ENCODE peak calls at places on chromosomes 7 and 10, in ten cellular contexts. X, J, V, I, T, G, Y, N, A and D are unnamed samples.

GRCh38 chr10:116961305-116962251 is 43.4 kb downstream of the SHTN1 start:
- DNase-seq in X (no peak), J (no peak), V (no peak), I (no peak), T (no peak), G (no peak), Y (no peak), N (no peak), A (no peak), D (no peak)

GRCh38 chr7:144584741-144585140 is 181.2 kb upstream of the NOBOX start:
- DNase-seq in X (no peak), J (no peak), V (no peak), I (no peak), T (no peak), G (no peak), Y (no peak), N (no peak), A (no peak), D (no peak)

GRCh38 chr7:33757563-33758165 is 147.7 kb upstream of the BMPER start:
- DNase-seq in X (peak), J (peak), V (peak), I (peak), T (no peak), G (no peak), Y (peak), N (no peak), A (no peak), D (peak)

GRCh38 chr7:5296015-5296621 is 13.4 kb downstream of the SLC29A4 start:
- DNase-seq in X (no peak), J (no peak), V (no peak), I (no peak), T (no peak), G (no peak), Y (no peak), N (peak), A (no peak), D (no peak)

GRCh38 chr7:144255471-144255897 is 9.1 kb downstream of the OR2A7 start:
- DNase-seq in X (peak), J (no peak), V (no peak), I (no peak), T (no peak), G (no peak), Y (no peak), N (no peak), A (no peak), D (no peak)

GRCh38 chr10:95201736-95202135 is 7.7 kb downstream of the ACSM6 start:
- DNase-seq in X (no peak), J (no peak), V (no peak), I (peak), T (no peak), G (no peak), Y (no peak), N (no peak), A (no peak), D (no peak)

GRCh38 chr7:98848918-98849317 is 20.9 kb downstream of the TMEM130 start:
- DNase-seq in X (no peak), J (no peak), V (no peak), I (no peak), T (no peak), G (no peak), Y (no peak), N (no peak), A (no peak), D (no peak)

GRCh38 chr10:97002670-97003069 is 170.6 kb downstream of the LCOR start:
- DNase-seq in X (no peak), J (no peak), V (no peak), I (no peak), T (peak), G (no peak), Y (no peak), N (no peak), A (no peak), D (no peak)

GRCh38 chr7:50608196-50608906 is 43.1 kb upstream of the DDC start:
- DNase-seq in X (peak), J (no peak), V (no peak), I (no peak), T (no peak), G (no peak), Y (no peak), N (peak), A (no peak), D (peak)

GRCh38 chr7:97772034-97772891 is 40.4 kb downstream of the TAC1 start:
- DNase-seq in X (no peak), J (no peak), V (no peak), I (no peak), T (no peak), G (no peak), Y (no peak), N (no peak), A (no peak), D (no peak)

GRCh38 chr7:117686311-117686935 is 186.8 kb downstream of the CTTNBP2 start:
- DNase-seq in X (no peak), J (no peak), V (no peak), I (no peak), T (no peak), G (no peak), Y (no peak), N (no peak), A (no peak), D (no peak)

GRCh38 chr7:69526570-69526969 is 71.7 kb upstream of the AUTS2 start:
- DNase-seq in X (no peak), J (no peak), V (no peak), I (no peak), T (no peak), G (no peak), Y (no peak), N (no peak), A (no peak), D (no peak)

GRCh38 chr7:75808106-75808505 is 5.5 kb downstream of the CCL24 start:
- DNase-seq in X (no peak), J (no peak), V (no peak), I (no peak), T (no peak), G (no peak), Y (no peak), N (no peak), A (no peak), D (no peak)

GRCh38 chr10:69089638-69090599 is 2.0 kb downstream of the SRGN start:
- DNase-seq in X (peak), J (peak), V (peak), I (peak), T (no peak), G (no peak), Y (no peak), N (peak), A (no peak), D (no peak)

GRCh38 chr10:80163741-80164341 is 31.3 kb downstream of the PLAC9 start:
- DNase-seq in X (no peak), J (no peak), V (peak), I (peak), T (no peak), G (no peak), Y (no peak), N (no peak), A (no peak), D (no peak)

GRCh38 chr7:140967438-140967837 is 42.7 kb upstream of the BRAF start:
- DNase-seq in X (no peak), J (no peak), V (no peak), I (no peak), T (no peak), G (no peak), Y (no peak), N (no peak), A (no peak), D (no peak)
- H3K4me3 ChIP-seq in X (no peak), J (no peak), V (no peak), I (no peak), T (no peak), G (no peak), Y (no peak), N (no peak), A (no peak), D (no peak)

GRCh38 chr10:75407716-75408511 is 6.3 kb upstream of the ZNF503 start:
- DNase-seq in X (no peak), J (peak), V (peak), I (no peak), T (peak), G (peak), Y (peak), N (no peak), A (no peak), D (no peak)
- H3K4me3 ChIP-seq in X (peak), J (peak), V (peak), I (peak), T (peak), G (peak), Y (peak), N (peak), A (peak), D (no peak)

DNA sequence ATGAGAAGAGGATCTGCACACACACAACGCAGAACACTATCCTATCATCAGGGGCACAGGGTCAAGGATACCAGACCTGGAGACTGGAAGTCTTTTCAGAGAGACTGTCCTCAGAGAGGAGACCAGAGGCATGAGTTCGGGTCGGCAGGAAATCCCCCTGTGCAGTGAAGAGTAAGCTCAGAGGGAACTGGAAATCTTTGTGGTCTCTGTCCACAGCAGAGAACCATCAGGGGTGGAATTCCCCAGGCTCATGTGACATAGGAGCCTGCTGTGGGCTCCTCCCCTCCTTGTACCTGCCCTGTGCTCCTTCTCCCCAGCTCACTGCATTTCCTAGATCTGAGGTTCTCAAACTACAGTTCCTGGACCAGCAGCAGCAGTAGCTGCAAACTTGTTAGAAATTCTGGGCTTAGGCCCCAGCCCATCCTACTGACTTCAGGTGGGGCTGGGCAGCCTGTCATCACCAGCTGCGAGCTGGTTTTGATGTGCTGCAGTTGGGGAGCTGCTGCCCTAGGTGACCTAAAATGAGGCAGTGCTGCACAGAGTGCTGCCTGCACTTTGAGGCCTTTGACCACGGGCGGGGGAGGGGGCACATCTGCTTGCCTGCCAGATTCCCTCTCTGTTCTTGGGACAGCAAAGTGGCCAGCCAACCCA is 2.4 kb downstream of the ZMIZ2 start:
- DNase-seq in X (peak), J (no peak), V (no peak), I (peak), T (peak), G (no peak), Y (no peak), N (peak), A (no peak), D (peak)
- H3K4me3 ChIP-seq in X (peak), J (no peak), V (no peak), I (no peak), T (no peak), G (no peak), Y (no peak), N (peak), A (no peak), D (no peak)

DNA sequence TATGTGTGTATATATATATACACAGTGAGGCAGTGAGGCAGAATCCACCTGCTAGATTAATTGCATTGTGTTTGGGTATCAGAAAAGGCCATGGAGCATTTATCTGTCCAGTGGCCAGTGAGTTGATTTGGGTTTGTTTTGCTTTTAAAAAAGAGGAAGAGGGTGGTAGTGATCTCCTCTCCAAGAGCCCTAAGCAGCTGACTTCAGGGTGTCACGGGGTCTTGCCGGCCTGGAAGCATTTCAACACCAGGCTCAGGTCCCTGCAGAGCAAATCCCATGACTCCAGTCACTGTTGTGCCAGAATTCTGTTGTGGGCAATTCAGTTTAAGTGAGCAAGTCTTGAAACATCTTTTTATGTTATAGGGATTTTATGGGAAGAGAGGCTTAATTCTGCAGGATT is 30.6 kb upstream of the GPNMB start:
- DNase-seq in X (no peak), J (peak), V (peak), I (no peak), T (no peak), G (no peak), Y (no peak), N (no peak), A (peak), D (no peak)
- H3K4me3 ChIP-seq in X (no peak), J (no peak), V (no peak), I (no peak), T (no peak), G (no peak), Y (no peak), N (no peak), A (no peak), D (no peak)

DNA sequence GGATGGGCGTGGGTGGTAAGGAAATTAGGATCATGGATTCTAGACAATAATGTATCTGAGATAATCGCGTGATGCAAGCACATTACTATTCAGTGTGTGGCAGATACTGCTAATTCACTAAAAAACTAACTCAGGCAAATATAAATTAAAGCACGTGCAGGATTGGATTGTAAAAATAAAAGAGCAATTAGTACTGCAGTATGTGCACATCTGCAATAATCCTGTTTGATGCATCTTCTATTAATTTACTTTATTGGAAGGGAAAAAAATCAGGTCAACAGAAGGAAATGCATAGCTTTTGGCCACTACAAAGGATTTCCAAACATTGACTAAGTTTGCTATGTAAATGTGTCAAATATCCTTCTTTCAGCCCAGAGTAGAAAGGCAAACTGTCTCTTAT is 22.0 kb downstream of the TWIST1 start:
- DNase-seq in X (no peak), J (no peak), V (no peak), I (no peak), T (no peak), G (no peak), Y (no peak), N (no peak), A (no peak), D (no peak)
- H3K4me3 ChIP-seq in X (no peak), J (no peak), V (no peak), I (no peak), T (no peak), G (no peak), Y (no peak), N (no peak), A (no peak), D (no peak)

GRCh38 chr7:17307033-17307432 is 8.6 kb downstream of the AHR start:
- DNase-seq in X (no peak), J (peak), V (no peak), I (peak), T (no peak), G (no peak), Y (peak), N (no peak), A (no peak), D (no peak)
- H3K4me3 ChIP-seq in X (no peak), J (no peak), V (no peak), I (no peak), T (no peak), G (no peak), Y (no peak), N (no peak), A (no peak), D (no peak)

GRCh38 chr7:35969055-35969454 is 168.2 kb downstream of the SEPTIN7 start:
- DNase-seq in X (no peak), J (no peak), V (no peak), I (no peak), T (no peak), G (no peak), Y (no peak), N (no peak), A (no peak), D (no peak)

GRCh38 chr7:35970458-35970857 is 169.6 kb downstream of the SEPTIN7 start:
- DNase-seq in X (no peak), J (no peak), V (no peak), I (no peak), T (no peak), G (no peak), Y (no peak), N (no peak), A (no peak), D (no peak)

GRCh38 chr7:35968140-35968940 is 167.5 kb downstream of the SEPTIN7 start:
- DNase-seq in X (no peak), J (no peak), V (no peak), I (no peak), T (peak), G (no peak), Y (no peak), N (no peak), A (no peak), D (no peak)

GRCh38 chr7:35967366-35968139 is 166.7 kb downstream of the SEPTIN7 start:
- DNase-seq in X (no peak), J (no peak), V (no peak), I (no peak), T (peak), G (no peak), Y (no peak), N (no peak), A (no peak), D (no peak)

GRCh38 chr7:35971133-35971995 is 170.5 kb downstream of the SEPTIN7 start:
- DNase-seq in X (peak), J (no peak), V (no peak), I (no peak), T (no peak), G (no peak), Y (no peak), N (no peak), A (no peak), D (no peak)
- H3K4me3 ChIP-seq in X (peak), J (peak), V (peak), I (no peak), T (peak), G (no peak), Y (no peak), N (no peak), A (peak), D (no peak)

GRCh38 chr10:132580617-132581016 is 43.0 kb downstream of the INPP5A start:
- DNase-seq in X (no peak), J (no peak), V (no peak), I (no peak), T (no peak), G (no peak), Y (no peak), N (no peak), A (no peak), D (no peak)

GRCh38 chr10:132580157-132580556 is 42.6 kb downstream of the INPP5A start:
- DNase-seq in X (no peak), J (no peak), V (no peak), I (no peak), T (no peak), G (no peak), Y (no peak), N (no peak), A (no peak), D (no peak)

GRCh38 chr10:132584081-132584480 is 46.5 kb downstream of the INPP5A start:
- DNase-seq in X (no peak), J (no peak), V (no peak), I (no peak), T (no peak), G (no peak), Y (no peak), N (no peak), A (no peak), D (no peak)

GRCh38 chr10:132585732-132586722 is 48.4 kb downstream of the INPP5A start:
- DNase-seq in X (no peak), J (peak), V (no peak), I (no peak), T (peak), G (no peak), Y (no peak), N (no peak), A (no peak), D (no peak)

DNA sequence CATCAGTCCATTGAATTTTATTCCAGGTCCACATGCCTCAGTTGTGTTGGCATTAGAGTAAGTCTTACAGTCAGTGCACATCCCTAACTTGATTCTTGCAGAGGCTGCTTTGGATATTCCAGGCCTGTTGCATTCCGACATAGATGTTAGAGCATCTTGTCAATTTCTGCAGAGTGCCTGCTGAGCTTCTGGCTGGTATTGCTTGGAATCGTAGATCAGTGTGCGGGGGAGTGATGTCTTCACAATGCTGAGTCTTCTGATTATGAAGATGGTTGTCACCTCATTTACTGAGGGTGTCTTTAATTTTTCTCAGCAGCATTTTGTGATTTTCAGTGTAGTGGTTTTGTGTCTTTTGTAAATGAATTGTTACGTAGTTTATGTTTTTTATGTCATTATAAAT is 45.2 kb downstream of the INPP5A start:
- DNase-seq in X (no peak), J (no peak), V (no peak), I (no peak), T (no peak), G (no peak), Y (no peak), N (no peak), A (no peak), D (no peak)
- H3K4me3 ChIP-seq in X (no peak), J (no peak), V (no peak), I (no peak), T (no peak), G (no peak), Y (no peak), N (no peak), A (no peak), D (no peak)

DNA sequence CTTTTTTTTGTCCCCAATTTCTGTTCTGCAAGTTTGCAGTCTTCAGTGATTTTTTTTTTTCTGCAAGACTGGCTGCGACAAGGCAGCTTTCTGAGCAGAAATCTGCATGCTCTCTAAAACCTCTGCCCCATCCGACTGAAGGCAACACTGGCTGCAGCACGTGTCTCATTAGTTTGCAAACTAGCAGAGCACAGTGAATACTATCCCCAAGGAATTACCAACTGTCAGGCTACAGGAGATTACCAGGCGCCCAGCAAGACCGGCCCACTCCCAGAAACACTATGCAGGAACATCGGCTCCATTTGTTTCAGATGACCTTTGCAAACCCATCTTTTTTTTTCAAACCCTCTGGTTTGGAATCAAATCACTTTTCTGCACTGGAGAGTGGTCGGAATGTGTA is 538.7 kb downstream of the SORCS1 start:
- DNase-seq in X (no peak), J (no peak), V (no peak), I (no peak), T (no peak), G (no peak), Y (no peak), N (no peak), A (no peak), D (no peak)
- H3K4me3 ChIP-seq in X (no peak), J (no peak), V (no peak), I (no peak), T (no peak), G (no peak), Y (no peak), N (no peak), A (no peak), D (no peak)